ENCODE peak calls at places on chromosomes 13 and 19, in eight cellular contexts. U, D, B, Z, S, M, I and F are unnamed samples.

GRCh38 chr19:998064-998463 is 2.2 kb upstream of the GRIN3B start:
- DNase-seq in U (no peak), D (no peak), B (no peak), Z (no peak), S (no peak), M (no peak), I (no peak), F (no peak)

GRCh38 chr19:33246729-33247440 is 21.2 kb upstream of the SLC7A10 start:
- DNase-seq in U (no peak), D (no peak), B (no peak), Z (peak), S (no peak), M (no peak), I (no peak), F (no peak)

GRCh38 chr13:25051065-25051464 is 44.9 kb upstream of the PABPC3 start:
- DNase-seq in U (no peak), D (no peak), B (no peak), Z (no peak), S (no peak), M (no peak), I (no peak), F (no peak)

GRCh38 chr13:74226791-74227475 is 92.7 kb upstream of the KLF12 start:
- DNase-seq in U (no peak), D (no peak), B (no peak), Z (no peak), S (no peak), M (no peak), I (no peak), F (no peak)

GRCh38 chr13:21426238-21426637 is 32.9 kb downstream of the ZDHHC20 start:
- DNase-seq in U (no peak), D (no peak), B (no peak), Z (no peak), S (no peak), M (no peak), I (no peak), F (no peak)

GRCh38 chr13:105961438-105961837 is 574.0 kb downstream of the EFNB2 start:
- DNase-seq in U (no peak), D (no peak), B (no peak), Z (no peak), S (no peak), M (no peak), I (no peak), F (no peak)

GRCh38 chr13:99709134-99709533 is 207.9 kb downstream of the TM9SF2 start:
- DNase-seq in U (no peak), D (no peak), B (no peak), Z (no peak), S (no peak), M (no peak), I (no peak), F (no peak)

GRCh38 chr13:79990048-79990447 is 350.9 kb downstream of the SPRY2 start:
- DNase-seq in U (no peak), D (no peak), B (no peak), Z (no peak), S (no peak), M (no peak), I (no peak), F (no peak)

GRCh38 chr19:19539738-19540703 is 2.0 kb downstream of the CILP2 start:
- DNase-seq in U (peak), D (no peak), B (no peak), Z (peak), S (peak), M (peak), I (no peak), F (no peak)
- TF ChIP-seq REST in U (no peak), D (no peak), B (no peak), Z (no peak), S (no peak), M (no peak), I (no peak), F (no peak)

GRCh38 chr19:13633109-13633508 is 126.8 kb upstream of the CACNA1A start:
- DNase-seq in U (no peak), D (no peak), B (no peak), Z (no peak), S (peak), M (no peak), I (no peak), F (no peak)
- TF ChIP-seq REST in U (no peak), D (no peak), B (no peak), Z (no peak), S (no peak), M (no peak), I (no peak), F (no peak)

GRCh38 chr19:13370948-13371347 is 135.3 kb downstream of the CACNA1A start:
- DNase-seq in U (no peak), D (no peak), B (no peak), Z (no peak), S (no peak), M (no peak), I (no peak), F (no peak)

GRCh38 chr19:13363235-13363634 is 143.0 kb downstream of the CACNA1A start:
- DNase-seq in U (no peak), D (no peak), B (no peak), Z (no peak), S (no peak), M (no peak), I (no peak), F (no peak)

GRCh38 chr19:13363954-13364353 is 142.3 kb downstream of the CACNA1A start:
- DNase-seq in U (no peak), D (no peak), B (no peak), Z (no peak), S (no peak), M (no peak), I (no peak), F (no peak)

DNA sequence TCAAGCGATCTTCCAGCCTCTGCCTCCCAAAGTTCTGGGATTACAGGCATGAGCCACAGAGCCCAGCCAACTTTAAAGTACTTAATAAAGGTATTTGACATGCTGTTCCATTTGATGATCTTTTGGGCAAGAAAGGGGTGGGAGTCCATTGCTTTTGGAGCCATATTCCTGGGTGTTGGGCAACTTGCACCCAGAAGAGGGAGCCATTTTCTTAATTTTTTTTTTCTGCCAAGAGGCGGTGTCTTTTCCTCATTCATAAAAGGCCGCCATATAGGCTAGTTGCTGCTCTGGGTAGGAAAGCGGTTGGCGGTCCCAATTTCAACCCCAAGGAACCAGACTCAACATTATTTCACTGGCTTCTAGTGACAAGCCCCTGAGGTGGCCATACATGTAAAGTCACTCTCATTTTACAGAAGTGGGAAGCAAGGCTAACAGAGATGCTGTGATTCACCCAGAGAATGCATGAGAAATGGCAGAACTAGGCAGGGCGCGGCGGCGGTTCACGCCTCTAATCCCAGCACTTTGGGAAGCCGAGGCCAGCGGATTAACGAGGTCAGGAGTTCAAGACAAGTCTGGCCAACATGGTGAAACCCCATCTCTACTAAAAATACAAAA is 139.6 kb downstream of the CACNA1A start:
- DNase-seq in U (peak), D (peak), B (no peak), Z (peak), S (peak), M (peak), I (no peak), F (no peak)
- TF ChIP-seq REST in U (no peak), D (no peak), B (no peak), Z (no peak), S (no peak), M (no peak), I (no peak), F (no peak)

GRCh38 chr13:26660761-26661160 is 99.8 kb downstream of the GPR12 start:
- DNase-seq in U (no peak), D (no peak), B (no peak), Z (no peak), S (no peak), M (no peak), I (no peak), F (no peak)

GRCh38 chr13:26664942-26665341 is 95.6 kb downstream of the GPR12 start:
- DNase-seq in U (no peak), D (no peak), B (no peak), Z (no peak), S (no peak), M (no peak), I (no peak), F (no peak)

GRCh38 chr13:26663801-26664200 is 96.8 kb downstream of the GPR12 start:
- DNase-seq in U (no peak), D (no peak), B (no peak), Z (no peak), S (no peak), M (no peak), I (no peak), F (no peak)

GRCh38 chr13:26660185-26660584 is 100.4 kb downstream of the GPR12 start:
- DNase-seq in U (no peak), D (no peak), B (no peak), Z (no peak), S (no peak), M (no peak), I (no peak), F (no peak)

GRCh38 chr13:26664286-26664685 is 96.3 kb downstream of the GPR12 start:
- DNase-seq in U (no peak), D (no peak), B (no peak), Z (no peak), S (no peak), M (no peak), I (no peak), F (no peak)
- TF ChIP-seq REST in U (no peak), D (no peak), B (no peak), Z (no peak), S (no peak), M (no peak), I (no peak), F (no peak)

GRCh38 chr13:47875206-47875605 is 125.9 kb downstream of the SUCLA2 start:
- DNase-seq in U (no peak), D (no peak), B (no peak), Z (no peak), S (no peak), M (no peak), I (no peak), F (peak)
- TF ChIP-seq REST in U (no peak), D (no peak), B (no peak), Z (no peak), S (no peak), M (no peak), I (no peak), F (no peak)

DNA sequence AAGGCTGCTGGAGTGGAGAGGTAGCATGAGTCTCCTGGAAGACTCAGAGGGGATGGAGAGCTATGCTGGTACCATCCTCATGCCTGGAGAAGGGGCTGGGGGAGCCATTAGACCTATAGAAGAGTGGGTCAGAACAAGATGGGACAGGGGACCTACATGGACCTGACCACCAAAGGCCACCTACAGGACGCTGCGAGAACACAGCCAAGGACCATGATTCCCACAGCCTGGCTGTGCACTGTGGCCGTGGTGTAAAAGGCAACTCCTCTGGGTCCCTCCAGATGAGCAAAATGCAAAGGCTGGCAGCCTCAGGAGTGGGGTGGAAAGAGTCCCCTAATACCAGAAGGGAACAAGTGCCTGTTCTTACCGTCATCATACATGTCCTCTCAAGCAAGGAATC is 216.2 kb downstream of the SLC7A1 start:
- DNase-seq in U (no peak), D (no peak), B (no peak), Z (no peak), S (no peak), M (no peak), I (no peak), F (no peak)
- TF ChIP-seq REST in U (no peak), D (no peak), B (no peak), Z (no peak), S (no peak), M (no peak), I (no peak), F (no peak)

DNA sequence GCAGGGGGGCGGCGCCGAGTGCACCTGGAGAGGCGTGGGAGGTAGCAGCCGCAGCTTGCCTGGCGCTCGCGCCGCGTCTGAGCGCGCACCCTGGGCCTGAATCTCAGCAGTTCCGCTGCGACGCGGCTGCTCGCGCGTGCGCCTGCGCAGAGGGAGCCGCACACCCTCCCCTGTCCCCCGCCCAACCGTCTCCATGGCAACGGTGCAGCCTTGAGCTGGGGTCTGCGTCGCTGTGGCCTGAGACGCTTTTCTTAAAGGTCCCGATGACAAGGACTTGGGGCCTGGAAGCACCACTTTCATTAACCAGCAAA is at the start of gene PNMA8B:
- DNase-seq in U (peak), D (no peak), B (no peak), Z (peak), S (peak), M (no peak), I (no peak), F (no peak)
- TF ChIP-seq REST in U (no peak), D (no peak), B (no peak), Z (no peak), S (no peak), M (no peak), I (no peak), F (no peak)